ENCODE peak calls at places on chromosomes 6 and 20, in six cellular contexts. Z is B cell; L is activated naive CD8-positive, alpha-beta T cell treated with anti-CD3 and anti-CD28 coated beads, Interleukin-2, amount 50 U/mL, for 24 hours; C is neuronal stem cell; F is NCI-H1105; M is activated naive CD4-positive, alpha-beta T cell. N is an unnamed sample.

GRCh38 chr6:103578115-103578514 is 1281.6 kb downstream of the HACE1 start:
- DNase-seq in M (no peak), L (no peak), Z (no peak), C (no peak), F (no peak), N (no peak)

GRCh38 chr6:153031335-153031955 is 28.9 kb upstream of the MTRF1L start:
- DNase-seq in M (no peak), Z (no peak), L (no peak), F (no peak), C (no peak), N (no peak)

GRCh38 chr6:26538572-26538902 is 371 bp downstream of the HMGN4 start:
- DNase-seq in Z (no peak), F (no peak), M (no peak), L (no peak), C (no peak), N (no peak)

GRCh38 chr6:36076178-36077088 is 48.8 kb downstream of the MAPK14 start:
- DNase-seq in C (no peak), L (no peak), F (no peak), M (no peak), Z (no peak), N (no peak)

GRCh38 chr20:51318058-51318960 is 224.2 kb downstream of the NFATC2 start:
- DNase-seq in M (peak), F (peak), C (peak), Z (peak), L (peak), N (no peak)

GRCh38 chr6:2028457-2029038 is 216.9 kb downstream of the GMDS start:
- DNase-seq in F (peak), Z (peak), C (no peak), L (no peak), M (no peak), N (peak)

GRCh38 chr6:79599725-79600259 is 31.3 kb upstream of the SH3BGRL2 start:
- DNase-seq in C (no peak), L (no peak), F (no peak), Z (no peak), M (no peak), N (no peak)

GRCh38 chr6:79432726-79433125 is 104.5 kb downstream of the LCA5 start:
- DNase-seq in F (no peak), C (no peak), M (no peak), Z (no peak), L (no peak), N (no peak)

GRCh38 chr20:48850681-48851299 is 23.0 kb upstream of the PREX1 start:
- DNase-seq in C (no peak), M (no peak), Z (no peak), F (peak), L (no peak), N (no peak)